ENCODE peak calls at places on chromosomes 11 and 22, in seven cellular contexts. One of them, this sample, is unnamed.
A peak's percentile ranks its signal among the peaks of the same experiment; 100 is the strongest.

GRCh38 chr11:65779919-65780769 is 632 bp downstream of the AP5B1 start:
- DNase-seq in astrocyte of the spinal cord: peak; percentile 80
- DNase-seq in activated B cell treated with CpG ODN at 0.5 μM for 24 hours: peak; percentile 78
- DNase-seq in GM13977: peak; percentile 95
- DNase-seq in bronchial epithelial cell: peak; percentile 54
- DNase-seq in Calu3: peak; percentile 93
- DNase-seq in A673: peak; percentile 93
- DNase-seq in this sample: peak; percentile 82

GRCh38 chr11:10669258-10670033 is 24.1 kb downstream of the IRAG1 start:
- DNase-seq in A673: peak; percentile 51
- DNase-seq in Calu3: no peak
- DNase-seq in activated B cell treated with CpG ODN at 0.5 μM for 24 hours: no peak
- DNase-seq in GM13977: no peak
- DNase-seq in bronchial epithelial cell: no peak
- DNase-seq in astrocyte of the spinal cord: peak; percentile 77
- DNase-seq in this sample: no peak

GRCh38 chr11:31366795-31367194 is 2.7 kb downstream of the DCDC1 start:
- DNase-seq in A673: no peak
- DNase-seq in Calu3: no peak
- DNase-seq in GM13977: no peak
- DNase-seq in activated B cell treated with CpG ODN at 0.5 μM for 24 hours: no peak
- DNase-seq in bronchial epithelial cell: no peak
- DNase-seq in astrocyte of the spinal cord: no peak
- DNase-seq in this sample: no peak

GRCh38 chr22:25644122-25644521 is 79.6 kb downstream of the GRK3 start:
- DNase-seq in GM13977: no peak
- DNase-seq in A673: no peak
- DNase-seq in Calu3: no peak
- DNase-seq in astrocyte of the spinal cord: peak; percentile 30
- DNase-seq in activated B cell treated with CpG ODN at 0.5 μM for 24 hours: no peak
- DNase-seq in bronchial epithelial cell: no peak
- DNase-seq in this sample: no peak

GRCh38 chr11:83816572-83817187 is 530.5 kb upstream of the CCDC90B start:
- DNase-seq in GM13977: peak; percentile 12
- DNase-seq in astrocyte of the spinal cord: peak; percentile 33
- DNase-seq in A673: peak; percentile 91
- DNase-seq in Calu3: no peak
- DNase-seq in bronchial epithelial cell: peak; percentile 28
- DNase-seq in activated B cell treated with CpG ODN at 0.5 μM for 24 hours: no peak
- DNase-seq in this sample: no peak

GRCh38 chr11:27296406-27296994 is 66.5 kb downstream of the CCDC34 start:
- DNase-seq in GM13977: peak; percentile 49
- DNase-seq in activated B cell treated with CpG ODN at 0.5 μM for 24 hours: no peak
- DNase-seq in astrocyte of the spinal cord: peak; percentile 75
- DNase-seq in A673: peak; percentile 91
- DNase-seq in bronchial epithelial cell: peak; percentile 69
- DNase-seq in Calu3: peak; percentile 12
- DNase-seq in this sample: no peak

GRCh38 chr11:35906681-35907080 is 37.2 kb upstream of the LDLRAD3 start:
- DNase-seq in astrocyte of the spinal cord: no peak
- DNase-seq in A673: no peak
- DNase-seq in activated B cell treated with CpG ODN at 0.5 μM for 24 hours: no peak
- DNase-seq in GM13977: no peak
- DNase-seq in Calu3: no peak
- DNase-seq in bronchial epithelial cell: no peak
- DNase-seq in this sample: no peak

GRCh38 chr11:123494195-123495050 is 64.4 kb downstream of the GRAMD1B start:
- DNase-seq in Calu3: no peak
- DNase-seq in GM13977: no peak
- DNase-seq in astrocyte of the spinal cord: peak; percentile 14
- DNase-seq in A673: peak; percentile 58
- DNase-seq in bronchial epithelial cell: peak; percentile 62
- DNase-seq in activated B cell treated with CpG ODN at 0.5 μM for 24 hours: no peak
- DNase-seq in this sample: no peak

GRCh38 chr11:79594839-79595238 is 154.0 kb upstream of the TENM4 start:
- DNase-seq in astrocyte of the spinal cord: no peak
- DNase-seq in activated B cell treated with CpG ODN at 0.5 μM for 24 hours: no peak
- DNase-seq in A673: no peak
- DNase-seq in GM13977: no peak
- DNase-seq in bronchial epithelial cell: no peak
- DNase-seq in Calu3: no peak
- DNase-seq in this sample: no peak

GRCh38 chr22:27801197-27801615 is 350 bp downstream of the MN1 start:
- DNase-seq in GM13977: peak; percentile 67
- DNase-seq in A673: peak; percentile 64
- DNase-seq in astrocyte of the spinal cord: peak; percentile 39
- DNase-seq in Calu3: peak; percentile 51
- DNase-seq in bronchial epithelial cell: no peak
- DNase-seq in activated B cell treated with CpG ODN at 0.5 μM for 24 hours: peak; percentile 39
- DNase-seq in this sample: peak; percentile 35

GRCh38 chr11:57648791-57649735 is 649 bp downstream of the YPEL4 start:
- DNase-seq in Calu3: no peak
- DNase-seq in activated B cell treated with CpG ODN at 0.5 μM for 24 hours: no peak
- DNase-seq in astrocyte of the spinal cord: no peak
- DNase-seq in GM13977: no peak
- DNase-seq in bronchial epithelial cell: no peak
- DNase-seq in A673: peak; percentile 39
- DNase-seq in this sample: no peak

GRCh38 chr11:36311926-36312592 is 16.0 kb downstream of the PRR5L start:
- DNase-seq in Calu3: no peak
- DNase-seq in activated B cell treated with CpG ODN at 0.5 μM for 24 hours: no peak
- DNase-seq in bronchial epithelial cell: peak; percentile 65
- DNase-seq in GM13977: no peak
- DNase-seq in A673: no peak
- DNase-seq in astrocyte of the spinal cord: no peak
- DNase-seq in this sample: no peak

GRCh38 chr22:29477919-29478318 is 2.1 kb upstream of the NEFH start:
- DNase-seq in Calu3: no peak
- DNase-seq in activated B cell treated with CpG ODN at 0.5 μM for 24 hours: no peak
- DNase-seq in bronchial epithelial cell: no peak
- DNase-seq in GM13977: no peak
- DNase-seq in astrocyte of the spinal cord: no peak
- DNase-seq in A673: peak; percentile 30
- DNase-seq in this sample: no peak

GRCh38 chr22:38294193-38294592 is 21.4 kb upstream of the TMEM184B start:
- DNase-seq in GM13977: no peak
- DNase-seq in activated B cell treated with CpG ODN at 0.5 μM for 24 hours: no peak
- DNase-seq in astrocyte of the spinal cord: no peak
- DNase-seq in A673: no peak
- DNase-seq in bronchial epithelial cell: no peak
- DNase-seq in Calu3: no peak
- DNase-seq in this sample: no peak

GRCh38 chr11:27331984-27332383 is 31.0 kb downstream of the CCDC34 start:
- DNase-seq in GM13977: no peak
- DNase-seq in bronchial epithelial cell: no peak
- DNase-seq in A673: peak; percentile 56
- DNase-seq in astrocyte of the spinal cord: no peak
- DNase-seq in Calu3: no peak
- DNase-seq in activated B cell treated with CpG ODN at 0.5 μM for 24 hours: no peak
- DNase-seq in this sample: no peak

GRCh38 chr11:61959026-61959608 is 8.3 kb downstream of the FTH1 start:
- DNase-seq in A673: no peak
- DNase-seq in activated B cell treated with CpG ODN at 0.5 μM for 24 hours: no peak
- DNase-seq in astrocyte of the spinal cord: no peak
- DNase-seq in bronchial epithelial cell: peak; percentile 79
- DNase-seq in Calu3: no peak
- DNase-seq in GM13977: no peak
- DNase-seq in this sample: no peak

GRCh38 chr11:20670932-20671403 is 1.6 kb downstream of the NELL1 start:
- DNase-seq in GM13977: no peak
- DNase-seq in activated B cell treated with CpG ODN at 0.5 μM for 24 hours: no peak
- DNase-seq in astrocyte of the spinal cord: no peak
- DNase-seq in A673: no peak
- DNase-seq in Calu3: no peak
- DNase-seq in bronchial epithelial cell: no peak
- DNase-seq in this sample: no peak

GRCh38 chr11:70243912-70244652 is 26.4 kb upstream of the PPFIA1 start:
- DNase-seq in A673: no peak
- DNase-seq in activated B cell treated with CpG ODN at 0.5 μM for 24 hours: no peak
- DNase-seq in Calu3: no peak
- DNase-seq in astrocyte of the spinal cord: no peak
- DNase-seq in GM13977: no peak
- DNase-seq in bronchial epithelial cell: peak; percentile 33
- DNase-seq in this sample: no peak

GRCh38 chr11:26285593-26285992 is 46.3 kb upstream of the ANO3 start:
- DNase-seq in A673: no peak
- DNase-seq in astrocyte of the spinal cord: no peak
- DNase-seq in GM13977: no peak
- DNase-seq in activated B cell treated with CpG ODN at 0.5 μM for 24 hours: no peak
- DNase-seq in bronchial epithelial cell: no peak
- DNase-seq in Calu3: no peak
- DNase-seq in this sample: no peak
- TF ChIP-seq CTCF in A673: no peak
- TF ChIP-seq CTCF in astrocyte of the spinal cord: no peak
- TF ChIP-seq CTCF in GM13977: no peak
- TF ChIP-seq CTCF in activated B cell treated with CpG ODN at 0.5 μM for 24 hours: no peak
- TF ChIP-seq CTCF in bronchial epithelial cell: no peak
- TF ChIP-seq CTCF in Calu3: no peak
- TF ChIP-seq CTCF in this sample: no peak

GRCh38 chr11:116972692-116973091 is 125.5 kb downstream of the SIK3 start:
- DNase-seq in activated B cell treated with CpG ODN at 0.5 μM for 24 hours: no peak
- DNase-seq in A673: peak; percentile 95
- DNase-seq in Calu3: no peak
- DNase-seq in bronchial epithelial cell: no peak
- DNase-seq in astrocyte of the spinal cord: no peak
- DNase-seq in GM13977: no peak
- DNase-seq in this sample: no peak
- TF ChIP-seq CTCF in activated B cell treated with CpG ODN at 0.5 μM for 24 hours: no peak
- TF ChIP-seq CTCF in A673: peak; percentile 67
- TF ChIP-seq CTCF in Calu3: no peak
- TF ChIP-seq CTCF in bronchial epithelial cell: no peak
- TF ChIP-seq CTCF in astrocyte of the spinal cord: no peak
- TF ChIP-seq CTCF in GM13977: no peak
- TF ChIP-seq CTCF in this sample: no peak

GRCh38 chr22:24465566-24465965 is 29.6 kb upstream of the UPB1 start:
- DNase-seq in A673: no peak
- DNase-seq in Calu3: peak; percentile 42
- DNase-seq in GM13977: no peak
- DNase-seq in bronchial epithelial cell: peak; percentile 80
- DNase-seq in activated B cell treated with CpG ODN at 0.5 μM for 24 hours: no peak
- DNase-seq in astrocyte of the spinal cord: peak; percentile 62
- DNase-seq in this sample: no peak

GRCh38 chr22:24455751-24456426 is 28.5 kb downstream of the ADORA2A start:
- DNase-seq in A673: no peak
- DNase-seq in astrocyte of the spinal cord: no peak
- DNase-seq in bronchial epithelial cell: no peak
- DNase-seq in GM13977: no peak
- DNase-seq in activated B cell treated with CpG ODN at 0.5 μM for 24 hours: no peak
- DNase-seq in Calu3: no peak
- DNase-seq in this sample: no peak

GRCh38 chr22:24457894-24458293 is 30.5 kb downstream of the ADORA2A start:
- DNase-seq in bronchial epithelial cell: no peak
- DNase-seq in activated B cell treated with CpG ODN at 0.5 μM for 24 hours: no peak
- DNase-seq in Calu3: no peak
- DNase-seq in A673: no peak
- DNase-seq in GM13977: no peak
- DNase-seq in astrocyte of the spinal cord: no peak
- DNase-seq in this sample: no peak

GRCh38 chr22:24459911-24460310 is 32.5 kb downstream of the ADORA2A start:
- DNase-seq in activated B cell treated with CpG ODN at 0.5 μM for 24 hours: no peak
- DNase-seq in bronchial epithelial cell: no peak
- DNase-seq in GM13977: no peak
- DNase-seq in astrocyte of the spinal cord: no peak
- DNase-seq in Calu3: no peak
- DNase-seq in A673: no peak
- DNase-seq in this sample: no peak

DNA sequence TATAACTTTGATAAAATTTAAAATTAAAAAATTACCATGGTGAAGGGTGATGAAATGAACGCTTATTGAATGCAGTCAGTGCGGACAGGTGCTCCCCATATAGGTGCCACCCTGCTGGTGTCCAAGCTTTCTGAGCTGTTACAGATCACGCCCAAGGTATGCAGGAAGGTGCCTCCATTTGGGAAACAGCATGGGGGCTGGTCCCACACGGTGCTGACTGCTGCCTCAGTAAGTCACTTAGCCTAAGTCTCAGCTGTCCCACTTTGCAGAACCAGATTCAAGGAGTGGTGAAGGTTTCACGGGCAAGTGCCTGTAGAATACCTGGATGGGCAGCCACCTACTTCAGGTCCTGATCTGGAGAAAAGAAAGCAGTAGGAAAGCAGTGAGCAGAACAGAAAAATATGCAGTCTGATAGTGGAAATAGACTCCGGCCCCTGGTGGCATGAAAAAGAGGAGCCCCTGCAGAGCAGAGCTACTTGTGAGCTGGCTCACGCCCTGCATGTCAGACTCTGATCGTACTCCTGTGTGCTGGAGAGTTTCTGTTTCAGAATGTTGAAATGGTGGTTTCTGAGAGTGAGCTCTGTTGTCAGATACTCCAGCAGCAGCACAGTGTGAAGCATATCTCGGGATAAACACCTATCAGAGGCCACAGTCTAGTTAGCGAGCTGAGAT is 33.2 kb downstream of the ADORA2A start:
- DNase-seq in activated B cell treated with CpG ODN at 0.5 μM for 24 hours: no peak
- DNase-seq in A673: peak; percentile 44
- DNase-seq in bronchial epithelial cell: no peak
- DNase-seq in astrocyte of the spinal cord: peak; percentile 59
- DNase-seq in GM13977: no peak
- DNase-seq in Calu3: no peak
- DNase-seq in this sample: no peak
- TF ChIP-seq CTCF in activated B cell treated with CpG ODN at 0.5 μM for 24 hours: no peak
- TF ChIP-seq CTCF in A673: no peak
- TF ChIP-seq CTCF in bronchial epithelial cell: no peak
- TF ChIP-seq CTCF in astrocyte of the spinal cord: peak; percentile 30
- TF ChIP-seq CTCF in GM13977: no peak
- TF ChIP-seq CTCF in Calu3: no peak
- TF ChIP-seq CTCF in this sample: no peak

DNA sequence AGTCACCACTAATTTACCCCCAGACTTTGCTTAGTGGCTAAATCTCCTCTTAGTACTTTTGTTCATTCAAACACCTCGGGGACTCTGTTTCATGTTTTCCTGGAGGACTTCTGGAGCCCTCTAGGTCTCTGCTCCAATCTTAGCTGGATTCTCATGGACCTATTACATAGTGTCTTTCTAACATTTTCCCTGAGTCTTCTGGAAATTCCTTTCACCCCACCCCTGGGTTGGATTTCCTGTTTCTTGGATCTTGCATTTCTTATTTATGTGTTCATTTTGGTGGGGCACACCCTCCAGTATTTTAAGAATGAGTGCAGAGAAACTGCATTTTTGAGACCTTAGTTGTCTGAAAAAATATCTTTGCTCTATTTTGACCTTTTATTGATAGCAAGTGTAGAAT is 220.1 kb downstream of the BLID start:
- DNase-seq in astrocyte of the spinal cord: peak; percentile 19
- DNase-seq in GM13977: no peak
- DNase-seq in A673: no peak
- DNase-seq in Calu3: no peak
- DNase-seq in activated B cell treated with CpG ODN at 0.5 μM for 24 hours: no peak
- DNase-seq in bronchial epithelial cell: peak; percentile 58
- DNase-seq in this sample: no peak
- TF ChIP-seq CTCF in astrocyte of the spinal cord: no peak
- TF ChIP-seq CTCF in GM13977: no peak
- TF ChIP-seq CTCF in A673: no peak
- TF ChIP-seq CTCF in Calu3: no peak
- TF ChIP-seq CTCF in activated B cell treated with CpG ODN at 0.5 μM for 24 hours: no peak
- TF ChIP-seq CTCF in bronchial epithelial cell: no peak
- TF ChIP-seq CTCF in this sample: no peak

This sample was measured in progenitor cell of endocrine pancreas.